ENCODE peak calls at places on chromosomes 2 and 18, in six cellular contexts. One of them, this sample, is unnamed.

GRCh38 chr2:150679456-150680120 is 192.1 kb upstream of the RND3 start:
- DNase-seq in lung: no peak
- DNase-seq in upper lobe of right lung: no peak
- DNase-seq in H7: no peak
- DNase-seq in SK-N-MC: no peak
- DNase-seq in esophagus muscularis mucosa: no peak
- DNase-seq in this sample: no peak

GRCh38 chr2:234245945-234246344 is 195.4 kb downstream of the SPP2 start:
- DNase-seq in upper lobe of right lung: no peak
- DNase-seq in H7: no peak
- DNase-seq in lung: no peak
- DNase-seq in esophagus muscularis mucosa: no peak
- DNase-seq in SK-N-MC: peak; percentile 12
- DNase-seq in this sample: no peak

GRCh38 chr2:202185816-202186221 is 52.6 kb downstream of the SUMO1 start:
- DNase-seq in esophagus muscularis mucosa: no peak
- DNase-seq in upper lobe of right lung: no peak
- DNase-seq in H7: no peak
- DNase-seq in SK-N-MC: no peak
- DNase-seq in lung: no peak
- DNase-seq in this sample: peak; percentile 41

GRCh38 chr2:216170362-216170761 is 61.2 kb downstream of the XRCC5 start:
- DNase-seq in SK-N-MC: no peak
- DNase-seq in upper lobe of right lung: no peak
- DNase-seq in lung: no peak
- DNase-seq in H7: no peak
- DNase-seq in esophagus muscularis mucosa: no peak
- DNase-seq in this sample: no peak

GRCh38 chr2:217260441-217261080 is 400.7 kb upstream of the TNP1 start:
- DNase-seq in esophagus muscularis mucosa: peak; percentile 74
- DNase-seq in upper lobe of right lung: no peak
- DNase-seq in lung: no peak
- DNase-seq in H7: no peak
- DNase-seq in SK-N-MC: no peak
- DNase-seq in this sample: peak; percentile 40

GRCh38 chr2:26687785-26688184 is 4.7 kb upstream of the KCNK3 start:
- DNase-seq in H7: no peak
- DNase-seq in upper lobe of right lung: no peak
- DNase-seq in esophagus muscularis mucosa: no peak
- DNase-seq in SK-N-MC: no peak
- DNase-seq in lung: no peak
- DNase-seq in this sample: no peak

GRCh38 chr2:85171916-85172315 is 38.7 kb downstream of the TCF7L1 start:
- DNase-seq in SK-N-MC: no peak
- DNase-seq in H7: no peak
- DNase-seq in lung: no peak
- DNase-seq in upper lobe of right lung: peak; percentile 39
- DNase-seq in esophagus muscularis mucosa: no peak
- DNase-seq in this sample: no peak

GRCh38 chr2:31675485-31675901 is 94.8 kb upstream of the SRD5A2 start:
- DNase-seq in esophagus muscularis mucosa: no peak
- DNase-seq in lung: no peak
- DNase-seq in SK-N-MC: no peak
- DNase-seq in upper lobe of right lung: no peak
- DNase-seq in H7: peak; percentile 36
- DNase-seq in this sample: no peak

GRCh38 chr2:23568257-23569190 is 183.5 kb downstream of the KLHL29 start:
- DNase-seq in H7: no peak
- DNase-seq in SK-N-MC: no peak
- DNase-seq in esophagus muscularis mucosa: no peak
- DNase-seq in upper lobe of right lung: no peak
- DNase-seq in lung: no peak
- DNase-seq in this sample: no peak

GRCh38 chr2:47016172-47016913 is 100.7 kb upstream of the MCFD2 start:
- DNase-seq in esophagus muscularis mucosa: no peak
- DNase-seq in upper lobe of right lung: no peak
- DNase-seq in SK-N-MC: no peak
- DNase-seq in lung: no peak
- DNase-seq in H7: peak; percentile 77
- DNase-seq in this sample: no peak

GRCh38 chr2:85840091-85840490 is 48.7 kb downstream of the ST3GAL5 start:
- DNase-seq in H7: no peak
- DNase-seq in esophagus muscularis mucosa: peak; percentile 74
- DNase-seq in lung: no peak
- DNase-seq in SK-N-MC: no peak
- DNase-seq in upper lobe of right lung: no peak
- DNase-seq in this sample: no peak

GRCh38 chr2:165015052-165015642 is 59.8 kb upstream of the SLC38A11 start:
- DNase-seq in lung: peak; percentile 62
- DNase-seq in SK-N-MC: peak; percentile 37
- DNase-seq in H7: peak; percentile 57
- DNase-seq in esophagus muscularis mucosa: no peak
- DNase-seq in upper lobe of right lung: peak; percentile 71
- DNase-seq in this sample: peak; percentile 44

GRCh38 chr18:37631422-37631821 is 65.8 kb upstream of the CELF4 start:
- DNase-seq in lung: no peak
- DNase-seq in H7: no peak
- DNase-seq in esophagus muscularis mucosa: peak; percentile 42
- DNase-seq in SK-N-MC: no peak
- DNase-seq in upper lobe of right lung: no peak
- DNase-seq in this sample: no peak

GRCh38 chr2:44582363-44583008 is 220.7 kb downstream of the CAMKMT start:
- DNase-seq in upper lobe of right lung: no peak
- DNase-seq in SK-N-MC: no peak
- DNase-seq in lung: no peak
- DNase-seq in esophagus muscularis mucosa: no peak
- DNase-seq in H7: no peak
- DNase-seq in this sample: no peak

GRCh38 chr2:61911510-61911909 is 6.0 kb downstream of the COMMD1 start:
- DNase-seq in upper lobe of right lung: no peak
- DNase-seq in H7: peak; percentile 21
- DNase-seq in esophagus muscularis mucosa: no peak
- DNase-seq in lung: no peak
- DNase-seq in SK-N-MC: no peak
- DNase-seq in this sample: no peak

GRCh38 chr2:204239756-204240155 is 303.2 kb downstream of the ICOS start:
- DNase-seq in esophagus muscularis mucosa: no peak
- DNase-seq in H7: no peak
- DNase-seq in SK-N-MC: no peak
- DNase-seq in lung: no peak
- DNase-seq in upper lobe of right lung: no peak
- DNase-seq in this sample: no peak

GRCh38 chr2:95022309-95023221 is 2.9 kb upstream of the MAL start:
- DNase-seq in upper lobe of right lung: peak; percentile 87
- DNase-seq in H7: peak; percentile 86
- DNase-seq in lung: peak; percentile 76
- DNase-seq in SK-N-MC: peak; percentile 12
- DNase-seq in esophagus muscularis mucosa: no peak
- DNase-seq in this sample: peak; percentile 52

GRCh38 chr18:24369420-24369819 is 28.2 kb downstream of the OSBPL1A start:
- DNase-seq in SK-N-MC: no peak
- DNase-seq in lung: no peak
- DNase-seq in esophagus muscularis mucosa: no peak
- DNase-seq in upper lobe of right lung: no peak
- DNase-seq in H7: no peak
- DNase-seq in this sample: no peak

GRCh38 chr2:132374551-132374950 is 42.1 kb upstream of the GPR39 start:
- DNase-seq in lung: no peak
- DNase-seq in H7: no peak
- DNase-seq in SK-N-MC: no peak
- DNase-seq in esophagus muscularis mucosa: peak; percentile 57
- DNase-seq in upper lobe of right lung: no peak
- DNase-seq in this sample: no peak

GRCh38 chr2:10331702-10332401 is 29.1 kb downstream of the HPCAL1 start:
- DNase-seq in lung: no peak
- DNase-seq in H7: no peak
- DNase-seq in esophagus muscularis mucosa: no peak
- DNase-seq in SK-N-MC: no peak
- DNase-seq in upper lobe of right lung: no peak
- DNase-seq in this sample: no peak

GRCh38 chr2:42261531-42262195 is 92.5 kb downstream of the EML4 start:
- DNase-seq in SK-N-MC: no peak
- DNase-seq in upper lobe of right lung: no peak
- DNase-seq in H7: no peak
- DNase-seq in esophagus muscularis mucosa: no peak
- DNase-seq in lung: no peak
- DNase-seq in this sample: no peak

GRCh38 chr2:163345795-163346573 is 389.8 kb downstream of the FIGN start:
- DNase-seq in esophagus muscularis mucosa: no peak
- DNase-seq in lung: no peak
- DNase-seq in upper lobe of right lung: no peak
- DNase-seq in SK-N-MC: peak; percentile 56
- DNase-seq in H7: peak; percentile 19
- DNase-seq in this sample: no peak

GRCh38 chr18:63319383-63320040 is at the start of gene BCL2:
- DNase-seq in SK-N-MC: no peak
- DNase-seq in H7: peak; percentile 44
- DNase-seq in upper lobe of right lung: no peak
- DNase-seq in esophagus muscularis mucosa: no peak
- DNase-seq in lung: peak; percentile 33
- DNase-seq in this sample: peak; percentile 50

GRCh38 chr2:74685408-74685807 is 31.4 kb downstream of the SEMA4F start:
- DNase-seq in H7: no peak
- DNase-seq in SK-N-MC: no peak
- DNase-seq in upper lobe of right lung: no peak
- DNase-seq in lung: no peak
- DNase-seq in esophagus muscularis mucosa: peak; percentile 37
- DNase-seq in this sample: no peak

GRCh38 chr2:12726271-12726670 is 9.5 kb downstream of the TRIB2 start:
- DNase-seq in esophagus muscularis mucosa: no peak
- DNase-seq in H7: no peak
- DNase-seq in lung: no peak
- DNase-seq in upper lobe of right lung: no peak
- DNase-seq in SK-N-MC: no peak
- DNase-seq in this sample: no peak

GRCh38 chr2:12725238-12726187 is 8.8 kb downstream of the TRIB2 start:
- DNase-seq in SK-N-MC: no peak
- DNase-seq in esophagus muscularis mucosa: no peak
- DNase-seq in upper lobe of right lung: no peak
- DNase-seq in lung: no peak
- DNase-seq in H7: no peak
- DNase-seq in this sample: no peak

GRCh38 chr2:12722445-12723316 is 5.9 kb downstream of the TRIB2 start:
- DNase-seq in esophagus muscularis mucosa: no peak
- DNase-seq in upper lobe of right lung: no peak
- DNase-seq in lung: no peak
- DNase-seq in H7: no peak
- DNase-seq in SK-N-MC: no peak
- DNase-seq in this sample: no peak

GRCh38 chr2:12721571-12722444 is 5.1 kb downstream of the TRIB2 start:
- DNase-seq in esophagus muscularis mucosa: no peak
- DNase-seq in H7: no peak
- DNase-seq in SK-N-MC: no peak
- DNase-seq in lung: no peak
- DNase-seq in upper lobe of right lung: no peak
- DNase-seq in this sample: peak; percentile 64

GRCh38 chr2:12723741-12724463 is 7.2 kb downstream of the TRIB2 start:
- DNase-seq in upper lobe of right lung: no peak
- DNase-seq in esophagus muscularis mucosa: no peak
- DNase-seq in H7: no peak
- DNase-seq in lung: no peak
- DNase-seq in SK-N-MC: no peak
- DNase-seq in this sample: no peak
- H3K36me3 ChIP-seq in upper lobe of right lung: peaks cover 43% of the 10 kb centered on the region
- H3K36me3 ChIP-seq in esophagus muscularis mucosa: peaks cover 57% of the 10 kb centered on the region
- H3K36me3 ChIP-seq in H7: peaks cover 11% of the 10 kb centered on the region
- H3K36me3 ChIP-seq in lung: peaks cover 7% of the 10 kb centered on the region
- H3K36me3 ChIP-seq in SK-N-MC: peaks cover 57% of the 10 kb centered on the region
- H3K36me3 ChIP-seq in this sample: peaks cover 60% of the 10 kb centered on the region

DNA sequence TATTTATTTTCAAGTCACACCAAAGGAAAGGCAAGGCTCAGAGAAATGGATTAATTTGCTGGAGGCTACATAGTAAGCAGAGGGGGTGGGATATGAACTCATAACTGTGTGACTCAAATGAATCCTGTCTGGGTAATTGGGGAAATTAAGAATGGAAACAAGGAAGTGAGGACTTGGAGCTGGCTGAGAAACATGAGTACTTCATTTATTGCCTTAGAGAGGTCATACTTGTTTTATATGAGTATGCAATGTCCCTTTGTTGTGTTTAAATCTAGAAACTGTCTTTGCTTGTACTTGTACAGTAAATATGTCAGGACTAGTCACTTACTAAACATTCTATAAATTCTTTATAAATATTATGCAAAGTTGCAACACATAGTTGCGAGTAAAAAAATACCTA is 2166.6 kb upstream of the PIK3C3 start:
- DNase-seq in upper lobe of right lung: no peak
- DNase-seq in lung: no peak
- DNase-seq in H7: no peak
- DNase-seq in esophagus muscularis mucosa: no peak
- DNase-seq in SK-N-MC: no peak
- DNase-seq in this sample: no peak
- H3K36me3 ChIP-seq in upper lobe of right lung: no peaks in the 10 kb centered on the region
- H3K36me3 ChIP-seq in lung: no peaks in the 10 kb centered on the region
- H3K36me3 ChIP-seq in H7: no peaks in the 10 kb centered on the region
- H3K36me3 ChIP-seq in esophagus muscularis mucosa: no peaks in the 10 kb centered on the region
- H3K36me3 ChIP-seq in SK-N-MC: no peaks in the 10 kb centered on the region
- H3K36me3 ChIP-seq in this sample: no peaks in the 10 kb centered on the region

GRCh38 chr2:8214221-8214620 is 467.6 kb upstream of the ID2 start:
- DNase-seq in H7: no peak
- DNase-seq in SK-N-MC: no peak
- DNase-seq in upper lobe of right lung: no peak
- DNase-seq in esophagus muscularis mucosa: no peak
- DNase-seq in lung: no peak
- DNase-seq in this sample: no peak
- H3K36me3 ChIP-seq in H7: no peaks in the 10 kb centered on the region
- H3K36me3 ChIP-seq in SK-N-MC: no peaks in the 10 kb centered on the region
- H3K36me3 ChIP-seq in upper lobe of right lung: no peaks in the 10 kb centered on the region
- H3K36me3 ChIP-seq in esophagus muscularis mucosa: no peaks in the 10 kb centered on the region
- H3K36me3 ChIP-seq in lung: no peaks in the 10 kb centered on the region
- H3K36me3 ChIP-seq in this sample: no peaks in the 10 kb centered on the region

DNA sequence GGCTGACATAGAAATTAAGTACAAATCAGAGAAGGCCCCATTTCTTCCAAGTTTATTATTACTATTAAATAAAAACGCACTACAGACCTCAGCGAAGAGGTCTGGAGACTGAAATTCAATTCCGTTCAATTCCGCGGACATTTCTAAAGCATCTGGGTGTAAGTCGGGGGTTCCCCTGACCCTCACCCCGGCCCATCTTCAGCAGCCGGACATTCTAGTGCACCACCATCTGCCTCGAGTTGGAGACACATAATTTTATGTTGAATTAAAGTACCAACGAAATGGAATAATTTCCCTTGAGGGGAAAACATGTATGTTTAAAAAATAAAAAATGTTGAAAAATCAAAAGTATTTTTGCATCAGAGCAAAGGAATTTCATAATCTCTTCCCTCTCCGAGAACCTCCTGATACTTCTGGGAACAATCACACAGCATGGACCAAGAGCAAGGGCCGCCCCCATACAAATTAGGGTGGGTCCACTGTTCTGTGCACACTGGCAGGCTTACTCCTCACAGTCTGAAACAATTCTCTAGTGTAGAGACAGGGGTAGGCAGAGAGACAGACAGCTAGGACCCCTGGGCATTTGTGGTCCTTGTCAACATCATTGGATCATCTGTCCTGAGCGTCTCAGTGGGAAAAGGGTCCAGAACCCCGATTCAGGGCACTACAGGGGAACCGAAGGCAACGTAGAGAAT is 29.3 kb downstream of the MBP start:
- DNase-seq in upper lobe of right lung: no peak
- DNase-seq in SK-N-MC: no peak
- DNase-seq in lung: no peak
- DNase-seq in H7: no peak
- DNase-seq in esophagus muscularis mucosa: no peak
- DNase-seq in this sample: no peak
- H3K36me3 ChIP-seq in upper lobe of right lung: peaks cover 7% of the 10 kb centered on the region
- H3K36me3 ChIP-seq in SK-N-MC: no peaks in the 10 kb centered on the region
- H3K36me3 ChIP-seq in lung: no peaks in the 10 kb centered on the region
- H3K36me3 ChIP-seq in H7: peaks cover 2% of the 10 kb centered on the region
- H3K36me3 ChIP-seq in esophagus muscularis mucosa: no peaks in the 10 kb centered on the region
- H3K36me3 ChIP-seq in this sample: no peaks in the 10 kb centered on the region